ENCODE peak calls at places on chromosome 12, in eight cellular contexts. A, R, P, H, E, G, V and M are unnamed samples.

GRCh38 chr12:62263956-62264355 is 3.8 kb downstream of the USP15 start:
- DNase-seq in V (no peak), R (no peak), E (no peak), A (no peak), G (no peak), P (no peak), H (no peak), M (no peak)

GRCh38 chr12:121673013-121673441 is 3.6 kb upstream of the MORN3 start:
- DNase-seq in P (peak), A (no peak), G (peak), E (peak), V (peak), H (no peak), R (peak), M (no peak)

GRCh38 chr12:6644257-6644596 is 3.0 kb downstream of the ACRBP start:
- DNase-seq in A (no peak), P (no peak), H (no peak), V (no peak), R (no peak), G (no peak), E (peak), M (no peak)

GRCh38 chr12:27870939-27871338 is 90.9 kb upstream of the MANSC4 start:
- DNase-seq in E (no peak), V (no peak), H (peak), P (no peak), A (no peak), G (no peak), R (no peak), M (no peak)

GRCh38 chr12:114611145-114612018 is 72.6 kb downstream of the TBX3 start:
- DNase-seq in E (no peak), R (no peak), V (no peak), P (no peak), G (no peak), H (no peak), A (no peak), M (no peak)

GRCh38 chr12:102144221-102144620 is 24.2 kb downstream of the PARPBP start:
- DNase-seq in V (no peak), A (no peak), P (no peak), R (no peak), E (no peak), G (no peak), H (no peak), M (no peak)

GRCh38 chr12:67766370-67766769 is 117.8 kb downstream of the DYRK2 start:
- DNase-seq in P (no peak), G (no peak), H (peak), V (no peak), R (no peak), E (peak), A (no peak), M (no peak)

GRCh38 chr12:89707992-89708792 is 446 bp downstream of the ATP2B1 start:
- DNase-seq in E (peak), P (peak), H (peak), R (peak), A (no peak), V (peak), G (peak), M (no peak)

GRCh38 chr12:124583854-124584253 is 16.4 kb upstream of the NCOR2 start:
- DNase-seq in G (no peak), R (no peak), H (no peak), A (no peak), E (no peak), V (no peak), P (no peak), M (no peak)

GRCh38 chr12:52801773-52802172 is 5.9 kb upstream of the KRT3 start:
- DNase-seq in G (no peak), A (no peak), P (no peak), E (no peak), H (no peak), V (no peak), R (no peak), M (no peak)

GRCh38 chr12:76719642-76720041 is 44.3 kb upstream of the ZDHHC17 start:
- DNase-seq in G (no peak), P (no peak), A (no peak), V (no peak), E (no peak), R (no peak), H (no peak), M (no peak)

GRCh38 chr12:9674226-9674590 is 4.7 kb downstream of the CLEC2D start:
- DNase-seq in H (no peak), P (no peak), R (no peak), E (no peak), A (no peak), G (no peak), V (no peak), M (no peak)

GRCh38 chr12:32170437-32170998 is 63.9 kb downstream of the BICD1 start:
- DNase-seq in E (no peak), P (no peak), G (no peak), A (no peak), R (no peak), H (no peak), V (no peak), M (no peak)

GRCh38 chr12:56449622-56449984 is 377 bp upstream of the TIMELESS start:
- DNase-seq in P (no peak), H (no peak), E (no peak), A (no peak), R (no peak), V (no peak), G (no peak), M (no peak)

GRCh38 chr12:89775336-89776005 is 66.8 kb upstream of the ATP2B1 start:
- DNase-seq in V (no peak), E (no peak), A (no peak), P (no peak), G (no peak), R (no peak), H (peak), M (no peak)

GRCh38 chr12:118880745-118881144 is 100.6 kb upstream of the SRRM4 start:
- DNase-seq in E (no peak), P (no peak), A (no peak), G (no peak), H (no peak), V (no peak), R (no peak), M (no peak)

GRCh38 chr12:7144414-7145120 is 14.4 kb downstream of the CLSTN3 start:
- DNase-seq in E (no peak), G (no peak), V (peak), H (peak), P (no peak), R (peak), A (no peak), M (no peak)

GRCh38 chr12:11756523-11756922 is 107.0 kb downstream of the ETV6 start:
- DNase-seq in H (no peak), A (no peak), E (no peak), G (no peak), V (no peak), P (no peak), R (peak), M (no peak)

GRCh38 chr12:49744363-49744885 is 3.1 kb downstream of the TMBIM6 start:
- DNase-seq in P (no peak), V (no peak), H (no peak), E (no peak), G (no peak), R (no peak), A (no peak), M (no peak)

GRCh38 chr12:49741882-49742620 is 694 bp downstream of the TMBIM6 start:
- DNase-seq in R (peak), P (peak), G (peak), V (peak), E (peak), H (peak), A (peak), M (peak)

DNA sequence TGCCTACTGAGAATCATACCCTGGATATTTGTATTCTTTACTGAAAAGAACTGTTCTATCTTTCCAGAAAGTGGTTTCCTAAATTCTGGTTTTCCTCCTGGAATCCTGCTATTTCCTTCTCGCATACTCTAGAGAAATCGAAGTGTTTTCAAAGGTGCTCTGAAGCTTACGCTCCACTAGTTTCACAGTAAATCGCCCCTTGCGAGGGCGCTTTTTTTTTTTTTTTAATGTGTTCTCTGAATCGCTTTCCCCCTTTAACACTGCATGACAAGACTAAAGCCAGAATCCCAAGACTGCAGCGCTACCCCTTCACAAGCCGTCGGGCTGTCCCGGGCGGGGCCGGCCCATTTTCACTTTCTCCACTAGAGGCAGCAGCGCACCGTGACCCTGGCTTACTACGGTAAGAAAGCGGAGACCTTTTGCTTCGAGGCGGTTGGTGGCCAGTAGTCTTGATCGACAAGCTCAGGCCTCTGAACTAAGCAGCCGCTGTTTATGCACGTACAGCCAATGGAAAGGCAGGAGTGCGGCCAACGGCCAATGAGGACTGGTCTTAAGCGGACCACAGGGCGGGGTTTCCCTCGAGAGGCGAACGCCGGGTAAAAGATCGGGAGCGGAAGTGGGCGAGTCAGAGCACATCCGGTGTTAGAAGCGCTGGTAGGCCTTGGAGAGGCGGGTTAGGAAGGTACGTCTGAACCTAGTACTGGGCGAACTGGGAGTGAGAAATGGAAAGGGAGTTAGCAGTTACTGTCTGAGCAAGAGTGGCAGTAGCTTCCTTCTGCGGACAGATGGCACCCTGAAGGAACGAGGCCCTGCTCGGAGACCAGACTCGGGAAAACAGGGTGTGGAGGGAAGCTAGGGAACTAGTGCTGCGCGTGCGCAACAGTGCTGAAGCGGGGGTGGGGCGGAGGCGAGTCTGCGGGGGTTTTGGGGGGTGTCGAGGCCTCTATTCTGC is at the start of gene TMBIM6:
- DNase-seq in V (peak), R (peak), P (peak), H (peak), G (peak), A (peak), E (peak), M (peak)
- TF ChIP-seq POLR2A in V (peak), R (peak), P (peak), H (peak), G (peak), A (peak), E (peak), M (peak)

DNA sequence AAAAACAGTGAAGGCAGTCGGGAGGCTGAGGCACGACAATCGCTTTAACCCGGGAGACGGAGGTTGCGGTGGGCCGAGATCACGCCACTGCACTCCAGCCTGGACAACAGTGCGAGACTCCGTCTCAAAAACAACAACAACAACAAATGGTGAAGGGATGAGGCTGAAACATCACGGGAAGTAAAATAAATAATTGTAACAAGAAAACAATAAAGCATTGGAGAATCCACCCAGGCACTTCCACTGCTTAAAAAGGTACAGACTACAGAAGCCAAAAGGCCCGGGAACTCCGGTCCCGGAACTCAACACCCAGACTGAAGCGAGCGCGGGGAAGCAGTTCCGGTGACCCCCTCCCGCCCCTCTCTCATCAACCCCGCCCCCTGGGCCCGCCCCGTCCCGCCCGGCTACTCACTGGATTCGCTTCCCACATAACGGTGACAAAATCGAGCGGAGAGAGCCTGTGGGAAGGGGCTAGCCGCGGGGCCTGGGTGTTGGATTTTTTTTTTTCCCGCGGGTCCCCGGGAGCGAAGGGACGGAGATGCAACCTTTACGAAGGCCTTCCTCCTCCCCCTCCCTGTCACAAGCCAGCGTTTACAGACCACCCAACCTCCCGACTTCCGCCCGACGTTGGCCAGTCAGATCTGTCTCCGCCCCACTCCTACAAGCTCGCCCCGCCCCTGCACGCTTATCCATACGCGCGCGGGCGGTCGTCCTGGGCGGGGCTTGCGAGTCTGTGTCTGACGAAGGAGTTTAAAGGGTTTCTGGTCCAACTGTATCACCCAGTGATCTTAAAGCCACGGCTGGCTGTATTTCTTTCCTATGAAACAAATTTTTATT is at the start of gene PARP11:
- DNase-seq in R (peak), E (peak), V (peak), P (peak), G (peak), A (peak), H (peak), M (peak)
- TF ChIP-seq POLR2A in R (peak), E (peak), V (peak), P (peak), G (no peak), A (no peak), H (peak), M (no peak)

GRCh38 chr12:30695327-30696102 is at the start of gene IPO8:
- DNase-seq in G (peak), V (peak), A (peak), E (peak), P (peak), H (peak), R (peak), M (peak)
- TF ChIP-seq POLR2A in G (no peak), V (peak), A (no peak), E (no peak), P (peak), H (no peak), R (no peak), M (no peak)

GRCh38 chr12:1595026-1595561 is 713 bp upstream of the FBXL14 start:
- DNase-seq in A (no peak), R (peak), V (no peak), G (no peak), P (no peak), E (no peak), H (no peak), M (no peak)
- TF ChIP-seq POLR2A in A (no peak), R (no peak), V (no peak), G (no peak), P (no peak), E (no peak), H (no peak), M (no peak)

GRCh38 chr12:104986022-104986941 is at the start of gene NOPCHAP1:
- DNase-seq in E (peak), P (peak), H (peak), V (peak), G (peak), A (peak), R (peak), M (peak)
- TF ChIP-seq POLR2A in E (peak), P (peak), H (no peak), V (peak), G (no peak), A (peak), R (peak), M (peak)

DNA sequence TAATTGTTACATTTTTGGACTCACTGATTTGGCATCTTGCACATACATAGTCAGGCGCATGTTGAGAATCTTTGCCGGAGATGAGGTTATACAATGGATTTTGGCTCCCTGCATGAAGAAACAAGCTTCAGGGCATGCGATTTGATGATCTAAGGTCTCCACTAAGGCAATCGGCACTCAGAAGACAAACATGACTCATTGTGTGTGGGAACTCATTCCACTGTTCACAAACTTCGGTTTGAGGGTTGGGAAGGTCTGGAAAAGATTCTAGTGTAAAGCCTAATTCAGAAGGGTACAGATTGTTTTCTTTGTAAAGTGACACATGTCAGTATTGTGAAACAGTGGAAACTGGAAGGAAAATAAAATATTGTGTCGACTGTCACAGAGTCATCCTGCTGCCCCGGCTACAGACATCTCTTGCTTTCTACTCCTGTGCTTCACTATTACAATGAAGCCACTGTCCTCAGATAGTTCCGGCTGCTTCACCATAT is 192.6 kb upstream of the HMGA2 start:
- DNase-seq in H (peak), V (no peak), E (no peak), P (no peak), R (no peak), G (peak), A (no peak), M (peak)
- TF ChIP-seq POLR2A in H (peak), V (no peak), E (no peak), P (no peak), R (no peak), G (no peak), A (no peak), M (no peak)